ENCODE peak calls at places on chromosome 7, in five cellular contexts. One of them, this sample, is unnamed.

GRCh38 chr7:99331002-99331401 is 5.3 kb downstream of the ARPC1A start:
- DNase-seq in AG10803: no peak
- DNase-seq in stimulated activated CD4-positive, alpha-beta T cell treated with anti-CD3 and anti-CD28 coated beads, Interleukin-1b, Interleukin-23, amount 100 ng/mL, for 1 hour: no peak
- DNase-seq in M059J: peak
- DNase-seq in H7: no peak
- DNase-seq in this sample: no peak

GRCh38 chr7:1569016-1569415 is 816 bp downstream of the PSMG3 start:
- DNase-seq in AG10803: peak
- DNase-seq in stimulated activated CD4-positive, alpha-beta T cell treated with anti-CD3 and anti-CD28 coated beads, Interleukin-1b, Interleukin-23, amount 100 ng/mL, for 1 hour: no peak
- DNase-seq in M059J: peak
- DNase-seq in H7: no peak
- DNase-seq in this sample: no peak

GRCh38 chr7:54179321-54180029 is 362.7 kb upstream of the VSTM2A start:
- DNase-seq in AG10803: no peak
- DNase-seq in stimulated activated CD4-positive, alpha-beta T cell treated with anti-CD3 and anti-CD28 coated beads, Interleukin-1b, Interleukin-23, amount 100 ng/mL, for 1 hour: no peak
- DNase-seq in M059J: no peak
- DNase-seq in H7: no peak
- DNase-seq in this sample: no peak

GRCh38 chr7:4797858-4798705 is 22.7 kb downstream of the AP5Z1 start:
- DNase-seq in AG10803: peak
- DNase-seq in stimulated activated CD4-positive, alpha-beta T cell treated with anti-CD3 and anti-CD28 coated beads, Interleukin-1b, Interleukin-23, amount 100 ng/mL, for 1 hour: no peak
- DNase-seq in M059J: no peak
- DNase-seq in H7: peak
- DNase-seq in this sample: peak

GRCh38 chr7:57449904-57450303 is at the start of gene ZNF716:
- DNase-seq in AG10803: no peak
- DNase-seq in stimulated activated CD4-positive, alpha-beta T cell treated with anti-CD3 and anti-CD28 coated beads, Interleukin-1b, Interleukin-23, amount 100 ng/mL, for 1 hour: no peak
- DNase-seq in M059J: no peak
- DNase-seq in H7: no peak
- DNase-seq in this sample: no peak

GRCh38 chr7:154338709-154339108 is 286.5 kb downstream of the DPP6 start:
- DNase-seq in AG10803: no peak
- DNase-seq in stimulated activated CD4-positive, alpha-beta T cell treated with anti-CD3 and anti-CD28 coated beads, Interleukin-1b, Interleukin-23, amount 100 ng/mL, for 1 hour: no peak
- DNase-seq in M059J: no peak
- DNase-seq in H7: no peak
- DNase-seq in this sample: no peak

GRCh38 chr7:148717266-148717793 is 18.6 kb downstream of the CUL1 start:
- DNase-seq in AG10803: no peak
- DNase-seq in stimulated activated CD4-positive, alpha-beta T cell treated with anti-CD3 and anti-CD28 coated beads, Interleukin-1b, Interleukin-23, amount 100 ng/mL, for 1 hour: no peak
- DNase-seq in M059J: no peak
- DNase-seq in H7: no peak
- DNase-seq in this sample: no peak

GRCh38 chr7:120867932-120868331 is 10.0 kb upstream of the TSPAN12 start:
- DNase-seq in AG10803: no peak
- DNase-seq in stimulated activated CD4-positive, alpha-beta T cell treated with anti-CD3 and anti-CD28 coated beads, Interleukin-1b, Interleukin-23, amount 100 ng/mL, for 1 hour: no peak
- DNase-seq in M059J: peak
- DNase-seq in H7: no peak
- DNase-seq in this sample: no peak

GRCh38 chr7:42745357-42746022 is 166.4 kb downstream of the C7orf25 start:
- DNase-seq in AG10803: peak
- DNase-seq in stimulated activated CD4-positive, alpha-beta T cell treated with anti-CD3 and anti-CD28 coated beads, Interleukin-1b, Interleukin-23, amount 100 ng/mL, for 1 hour: no peak
- DNase-seq in M059J: peak
- DNase-seq in H7: no peak
- DNase-seq in this sample: peak

GRCh38 chr7:44348300-44348699 is 22.9 kb upstream of the CAMK2B start:
- DNase-seq in AG10803: peak
- DNase-seq in stimulated activated CD4-positive, alpha-beta T cell treated with anti-CD3 and anti-CD28 coated beads, Interleukin-1b, Interleukin-23, amount 100 ng/mL, for 1 hour: no peak
- DNase-seq in M059J: peak
- DNase-seq in H7: peak
- DNase-seq in this sample: peak

GRCh38 chr7:74503943-74504342 is 50.2 kb downstream of the GTF2IRD1 start:
- DNase-seq in AG10803: no peak
- DNase-seq in stimulated activated CD4-positive, alpha-beta T cell treated with anti-CD3 and anti-CD28 coated beads, Interleukin-1b, Interleukin-23, amount 100 ng/mL, for 1 hour: no peak
- DNase-seq in M059J: no peak
- DNase-seq in H7: no peak
- DNase-seq in this sample: no peak

GRCh38 chr7:102934267-102934666 is 21.5 kb downstream of the LRRC17 start:
- DNase-seq in AG10803: no peak
- DNase-seq in stimulated activated CD4-positive, alpha-beta T cell treated with anti-CD3 and anti-CD28 coated beads, Interleukin-1b, Interleukin-23, amount 100 ng/mL, for 1 hour: no peak
- DNase-seq in M059J: no peak
- DNase-seq in H7: no peak
- DNase-seq in this sample: no peak

GRCh38 chr7:12130664-12131063 is 80.4 kb upstream of the TMEM106B start:
- DNase-seq in AG10803: peak
- DNase-seq in stimulated activated CD4-positive, alpha-beta T cell treated with anti-CD3 and anti-CD28 coated beads, Interleukin-1b, Interleukin-23, amount 100 ng/mL, for 1 hour: no peak
- DNase-seq in M059J: peak
- DNase-seq in H7: no peak
- DNase-seq in this sample: no peak

GRCh38 chr7:27677912-27678612 is 15.4 kb upstream of the HIBADH start:
- DNase-seq in AG10803: peak
- DNase-seq in stimulated activated CD4-positive, alpha-beta T cell treated with anti-CD3 and anti-CD28 coated beads, Interleukin-1b, Interleukin-23, amount 100 ng/mL, for 1 hour: no peak
- DNase-seq in M059J: peak
- DNase-seq in H7: no peak
- DNase-seq in this sample: no peak

GRCh38 chr7:27103489-27104226 is 1.2 kb upstream of the HOXA2 start:
- DNase-seq in AG10803: no peak
- DNase-seq in stimulated activated CD4-positive, alpha-beta T cell treated with anti-CD3 and anti-CD28 coated beads, Interleukin-1b, Interleukin-23, amount 100 ng/mL, for 1 hour: no peak
- DNase-seq in M059J: peak
- DNase-seq in H7: peak
- DNase-seq in this sample: no peak

GRCh38 chr7:104431930-104432329 is 103.5 kb downstream of the LHFPL3 start:
- DNase-seq in AG10803: no peak
- DNase-seq in stimulated activated CD4-positive, alpha-beta T cell treated with anti-CD3 and anti-CD28 coated beads, Interleukin-1b, Interleukin-23, amount 100 ng/mL, for 1 hour: no peak
- DNase-seq in M059J: no peak
- DNase-seq in H7: no peak
- DNase-seq in this sample: peak

GRCh38 chr7:33832326-33832725 is 73.0 kb upstream of the BMPER start:
- DNase-seq in AG10803: peak
- DNase-seq in stimulated activated CD4-positive, alpha-beta T cell treated with anti-CD3 and anti-CD28 coated beads, Interleukin-1b, Interleukin-23, amount 100 ng/mL, for 1 hour: no peak
- DNase-seq in M059J: no peak
- DNase-seq in H7: no peak
- DNase-seq in this sample: no peak

GRCh38 chr7:151833213-151833651 is 43.7 kb downstream of the PRKAG2 start:
- DNase-seq in AG10803: no peak
- DNase-seq in stimulated activated CD4-positive, alpha-beta T cell treated with anti-CD3 and anti-CD28 coated beads, Interleukin-1b, Interleukin-23, amount 100 ng/mL, for 1 hour: no peak
- DNase-seq in M059J: no peak
- DNase-seq in H7: no peak
- DNase-seq in this sample: no peak

GRCh38 chr7:140475747-140476333 is 3.5 kb downstream of the MKRN1 start:
- DNase-seq in AG10803: peak
- DNase-seq in stimulated activated CD4-positive, alpha-beta T cell treated with anti-CD3 and anti-CD28 coated beads, Interleukin-1b, Interleukin-23, amount 100 ng/mL, for 1 hour: no peak
- DNase-seq in M059J: peak
- DNase-seq in H7: peak
- DNase-seq in this sample: no peak

GRCh38 chr7:98638853-98639252 is 21.8 kb downstream of the NPTX2 start:
- DNase-seq in AG10803: no peak
- DNase-seq in stimulated activated CD4-positive, alpha-beta T cell treated with anti-CD3 and anti-CD28 coated beads, Interleukin-1b, Interleukin-23, amount 100 ng/mL, for 1 hour: no peak
- DNase-seq in M059J: no peak
- DNase-seq in H7: no peak
- DNase-seq in this sample: no peak

GRCh38 chr7:102024769-102025391 is 207.5 kb downstream of the CUX1 start:
- DNase-seq in AG10803: no peak
- DNase-seq in stimulated activated CD4-positive, alpha-beta T cell treated with anti-CD3 and anti-CD28 coated beads, Interleukin-1b, Interleukin-23, amount 100 ng/mL, for 1 hour: no peak
- DNase-seq in M059J: no peak
- DNase-seq in H7: no peak
- DNase-seq in this sample: peak

GRCh38 chr7:55048221-55048859 is 29.5 kb downstream of the EGFR start:
- DNase-seq in AG10803: no peak
- DNase-seq in stimulated activated CD4-positive, alpha-beta T cell treated with anti-CD3 and anti-CD28 coated beads, Interleukin-1b, Interleukin-23, amount 100 ng/mL, for 1 hour: no peak
- DNase-seq in M059J: peak
- DNase-seq in H7: no peak
- DNase-seq in this sample: no peak

GRCh38 chr7:37289347-37289746 is 159.3 kb downstream of the ELMO1 start:
- DNase-seq in AG10803: no peak
- DNase-seq in stimulated activated CD4-positive, alpha-beta T cell treated with anti-CD3 and anti-CD28 coated beads, Interleukin-1b, Interleukin-23, amount 100 ng/mL, for 1 hour: no peak
- DNase-seq in M059J: no peak
- DNase-seq in H7: no peak
- DNase-seq in this sample: no peak

GRCh38 chr7:22647451-22648257 is 79.3 kb upstream of the IL6 start:
- DNase-seq in AG10803: peak
- DNase-seq in stimulated activated CD4-positive, alpha-beta T cell treated with anti-CD3 and anti-CD28 coated beads, Interleukin-1b, Interleukin-23, amount 100 ng/mL, for 1 hour: no peak
- DNase-seq in M059J: peak
- DNase-seq in H7: no peak
- DNase-seq in this sample: no peak

GRCh38 chr7:53642361-53642760 is 606.9 kb downstream of the POM121L12 start:
- DNase-seq in AG10803: no peak
- DNase-seq in stimulated activated CD4-positive, alpha-beta T cell treated with anti-CD3 and anti-CD28 coated beads, Interleukin-1b, Interleukin-23, amount 100 ng/mL, for 1 hour: no peak
- DNase-seq in M059J: peak
- DNase-seq in H7: no peak
- DNase-seq in this sample: no peak

GRCh38 chr7:140525741-140526140 is 46.4 kb upstream of the MKRN1 start:
- DNase-seq in AG10803: peak
- DNase-seq in stimulated activated CD4-positive, alpha-beta T cell treated with anti-CD3 and anti-CD28 coated beads, Interleukin-1b, Interleukin-23, amount 100 ng/mL, for 1 hour: no peak
- DNase-seq in M059J: peak
- DNase-seq in H7: no peak
- DNase-seq in this sample: peak

GRCh38 chr7:16801111-16801542 is 3.7 kb downstream of the AGR2 start:
- DNase-seq in AG10803: peak
- DNase-seq in stimulated activated CD4-positive, alpha-beta T cell treated with anti-CD3 and anti-CD28 coated beads, Interleukin-1b, Interleukin-23, amount 100 ng/mL, for 1 hour: no peak
- DNase-seq in M059J: peak
- DNase-seq in H7: peak
- DNase-seq in this sample: no peak

GRCh38 chr7:13448243-13448642 is 541.2 kb downstream of the ETV1 start:
- DNase-seq in AG10803: no peak
- DNase-seq in stimulated activated CD4-positive, alpha-beta T cell treated with anti-CD3 and anti-CD28 coated beads, Interleukin-1b, Interleukin-23, amount 100 ng/mL, for 1 hour: no peak
- DNase-seq in M059J: peak
- DNase-seq in H7: no peak
- DNase-seq in this sample: no peak

GRCh38 chr7:130736298-130736900 is 2.4 kb upstream of the KLF14 start:
- DNase-seq in AG10803: no peak
- DNase-seq in stimulated activated CD4-positive, alpha-beta T cell treated with anti-CD3 and anti-CD28 coated beads, Interleukin-1b, Interleukin-23, amount 100 ng/mL, for 1 hour: no peak
- DNase-seq in M059J: no peak
- DNase-seq in H7: no peak
- DNase-seq in this sample: no peak

GRCh38 chr7:12456506-12456905 is 52.8 kb upstream of the VWDE start:
- DNase-seq in AG10803: no peak
- DNase-seq in stimulated activated CD4-positive, alpha-beta T cell treated with anti-CD3 and anti-CD28 coated beads, Interleukin-1b, Interleukin-23, amount 100 ng/mL, for 1 hour: no peak
- DNase-seq in M059J: peak
- DNase-seq in H7: no peak
- DNase-seq in this sample: no peak

GRCh38 chr7:3250725-3251124 is 50.3 kb upstream of the SDK1 start:
- DNase-seq in AG10803: no peak
- DNase-seq in stimulated activated CD4-positive, alpha-beta T cell treated with anti-CD3 and anti-CD28 coated beads, Interleukin-1b, Interleukin-23, amount 100 ng/mL, for 1 hour: no peak
- DNase-seq in M059J: no peak
- DNase-seq in H7: no peak
- DNase-seq in this sample: no peak

GRCh38 chr7:124590814-124591213 is 174.8 kb downstream of the GPR37 start:
- DNase-seq in AG10803: no peak
- DNase-seq in stimulated activated CD4-positive, alpha-beta T cell treated with anti-CD3 and anti-CD28 coated beads, Interleukin-1b, Interleukin-23, amount 100 ng/mL, for 1 hour: no peak
- DNase-seq in M059J: no peak
- DNase-seq in H7: no peak
- DNase-seq in this sample: no peak

This sample was measured in H9.